ENCODE peak calls at places on chromosomes 11 and 22, in five cellular contexts. C, I, V, T and M are unnamed samples.

GRCh38 chr11:36688892-36689291 is 90.9 kb upstream of the RAG2 start:
- DNase-seq in C (no peak), I (no peak), V (no peak), T (no peak), M (no peak)

GRCh38 chr11:114255289-114255688 is 40.9 kb upstream of the NNMT start:
- DNase-seq in C (no peak), I (no peak), V (no peak), T (no peak), M (no peak)

GRCh38 chr11:14577835-14578529 is 57.8 kb upstream of the PSMA1 start:
- DNase-seq in C (no peak), I (no peak), V (no peak), T (peak; percentile 10), M (no peak)

GRCh38 chr11:43825217-43825816 is 55.3 kb upstream of the ALKBH3 start:
- DNase-seq in C (peak; percentile 79), I (peak; percentile 35), V (no peak), T (peak; percentile 41), M (no peak)

GRCh38 chr11:128504489-128504888 is 82.9 kb downstream of the ETS1 start:
- DNase-seq in C (no peak), I (no peak), V (no peak), T (peak; percentile 71), M (no peak)

GRCh38 chr22:42787357-42787736 is 66.7 kb upstream of the A4GALT start:
- DNase-seq in C (no peak), I (no peak), V (no peak), T (no peak), M (no peak)

GRCh38 chr11:9701799-9702198 is 37.9 kb downstream of the SWAP70 start:
- DNase-seq in C (no peak), I (no peak), V (no peak), T (no peak), M (no peak)

GRCh38 chr11:119489087-119489486 is 66.1 kb upstream of the THY1 start:
- DNase-seq in C (no peak), I (no peak), V (no peak), T (no peak), M (no peak)

GRCh38 chr11:134500621-134501020 is 88.6 kb upstream of the B3GAT1 start:
- DNase-seq in C (no peak), I (no peak), V (no peak), T (no peak), M (no peak)

GRCh38 chr11:110305169-110306018 is 9.0 kb upstream of the RDX start:
- DNase-seq in C (no peak), I (no peak), V (no peak), T (no peak), M (no peak)

GRCh38 chr11:112504056-112504455 is 243.4 kb upstream of the PLET1 start:
- DNase-seq in C (peak; percentile 88), I (peak; percentile 28), V (no peak), T (peak; percentile 13), M (no peak)

GRCh38 chr11:551596-551995 is 8.9 kb downstream of the LMNTD2 start:
- DNase-seq in C (no peak), I (no peak), V (no peak), T (no peak), M (no peak)

GRCh38 chr11:44950036-44950624 is 553 bp downstream of the TP53I11 start:
- DNase-seq in C (peak; percentile 38), I (no peak), V (no peak), T (no peak), M (peak; percentile 62)

GRCh38 chr11:60927061-60927592 is 2.9 kb downstream of the TMEM132A start:
- DNase-seq in C (no peak), I (no peak), V (no peak), T (no peak), M (no peak)

GRCh38 chr11:65576867-65577755 is 1.3 kb downstream of the EHBP1L1 start:
- DNase-seq in C (peak; percentile 84), I (peak; percentile 43), V (no peak), T (peak; percentile 78), M (no peak)

GRCh38 chr11:109343242-109343641 is 78.7 kb upstream of the C11orf87 start:
- DNase-seq in C (no peak), I (no peak), V (no peak), T (no peak), M (no peak)

GRCh38 chr11:612961-613300 is 2.8 kb downstream of the IRF7 start:
- DNase-seq in C (no peak), I (no peak), V (no peak), T (no peak), M (no peak)

GRCh38 chr11:122441702-122442092 is 213.8 kb upstream of the UBASH3B start:
- DNase-seq in C (no peak), I (no peak), V (no peak), T (no peak), M (no peak)

GRCh38 chr11:114783805-114784204 is 105.5 kb downstream of the NXPE2 start:
- DNase-seq in C (no peak), I (no peak), V (no peak), T (no peak), M (no peak)

GRCh38 chr11:112525270-112525669 is 264.6 kb upstream of the PLET1 start:
- DNase-seq in C (peak; percentile 29), I (no peak), V (no peak), T (peak; percentile 86), M (no peak)

GRCh38 chr11:116601734-116602636 is 170.8 kb downstream of the BUD13 start:
- DNase-seq in C (peak; percentile 34), I (peak; percentile 3), V (peak; percentile 24), T (peak; percentile 0), M (no peak)

GRCh38 chr11:120746836-120747609 is 235.5 kb downstream of the GRIK4 start:
- DNase-seq in C (no peak), I (no peak), V (no peak), T (no peak), M (no peak)

GRCh38 chr22:29032584-29032983 is 29.0 kb downstream of the C22orf31 start:
- DNase-seq in C (no peak), I (peak; percentile 27), V (no peak), T (peak; percentile 68), M (no peak)

GRCh38 chr11:980438-981365 is 55.0 kb downstream of the AP2A2 start:
- DNase-seq in C (peak; percentile 72), I (no peak), V (no peak), T (no peak), M (no peak)

GRCh38 chr11:46865340-46865739 is 19.3 kb upstream of the CKAP5 start:
- DNase-seq in C (peak; percentile 79), I (peak; percentile 93), V (no peak), T (peak; percentile 63), M (no peak)

GRCh38 chr11:109023029-109023428 is 358.2 kb downstream of the DDX10 start:
- DNase-seq in C (no peak), I (no peak), V (no peak), T (no peak), M (no peak)

GRCh38 chr22:23399367-23400285 is 180.5 kb downstream of the IGLL1 start:
- DNase-seq in C (peak; percentile 34), I (no peak), V (no peak), T (no peak), M (no peak)

GRCh38 chr11:13594045-13594444 is 74.4 kb upstream of the FAR1 start:
- DNase-seq in C (no peak), I (no peak), V (no peak), T (no peak), M (no peak)

GRCh38 chr11:35524780-35525179 is 636 bp downstream of the PAMR1 start:
- DNase-seq in C (no peak), I (peak; percentile 68), V (no peak), T (peak; percentile 61), M (no peak)

GRCh38 chr11:10878408-10879214 is 20.8 kb upstream of the ZBED5 start:
- DNase-seq in C (peak; percentile 59), I (peak; percentile 72), V (peak; percentile 48), T (peak; percentile 77), M (peak; percentile 17)

GRCh38 chr22:41380993-41381328 is 781 bp upstream of the TEF start:
- DNase-seq in C (peak; percentile 58), I (peak; percentile 94), V (no peak), T (peak; percentile 95), M (no peak)

GRCh38 chr11:121829159-121829643 is 286.8 kb downstream of the BLID start:
- DNase-seq in C (peak; percentile 1), I (peak; percentile 100), V (no peak), T (peak; percentile 96), M (no peak)

GRCh38 chr11:71131861-71132260 is 120.5 kb downstream of the SHANK2 start:
- DNase-seq in C (no peak), I (no peak), V (peak; percentile 44), T (no peak), M (peak; percentile 54)

GRCh38 chr11:72743321-72744221 is 8.6 kb downstream of the ARAP1 start:
- DNase-seq in C (no peak), I (no peak), V (no peak), T (no peak), M (no peak)

GRCh38 chr11:72745925-72746550 is 6.2 kb downstream of the ARAP1 start:
- DNase-seq in C (peak; percentile 58), I (no peak), V (no peak), T (no peak), M (no peak)

GRCh38 chr11:72746821-72747220 is 5.4 kb downstream of the ARAP1 start:
- DNase-seq in C (no peak), I (no peak), V (no peak), T (no peak), M (no peak)

GRCh38 chr11:72744474-72744873 is 7.7 kb downstream of the ARAP1 start:
- DNase-seq in C (no peak), I (no peak), V (no peak), T (no peak), M (no peak)

DNA sequence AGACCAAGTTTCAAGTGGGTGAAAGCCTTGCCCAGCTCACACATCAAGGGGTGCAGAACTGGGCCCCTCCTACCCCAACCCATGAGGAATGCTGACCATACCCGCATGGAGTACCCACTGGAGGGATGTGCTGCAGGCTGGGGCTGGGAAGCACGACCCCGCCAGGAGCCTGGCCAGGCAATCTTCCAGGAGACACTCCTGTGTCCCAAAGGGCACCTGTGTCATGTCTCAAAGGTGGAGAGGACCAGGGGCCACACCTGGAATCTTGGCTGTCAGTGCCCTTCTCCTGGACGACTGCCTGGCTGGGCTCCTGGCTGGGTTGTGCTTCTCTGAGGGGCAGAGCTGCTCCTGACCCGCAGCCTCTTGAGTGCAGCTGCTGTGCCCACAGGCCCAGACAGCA is 6.7 kb downstream of the ARAP1 start:
- DNase-seq in C (no peak), I (no peak), V (no peak), T (no peak), M (no peak)
- H3K79me1 ChIP-seq in C (peaks cover 13% of the 10 kb centered on the region), I (peaks cover 74% of the 10 kb centered on the region), V (peaks cover 3% of the 10 kb centered on the region), T (peaks cover 45% of the 10 kb centered on the region), M (peaks cover 6% of the 10 kb centered on the region)

DNA sequence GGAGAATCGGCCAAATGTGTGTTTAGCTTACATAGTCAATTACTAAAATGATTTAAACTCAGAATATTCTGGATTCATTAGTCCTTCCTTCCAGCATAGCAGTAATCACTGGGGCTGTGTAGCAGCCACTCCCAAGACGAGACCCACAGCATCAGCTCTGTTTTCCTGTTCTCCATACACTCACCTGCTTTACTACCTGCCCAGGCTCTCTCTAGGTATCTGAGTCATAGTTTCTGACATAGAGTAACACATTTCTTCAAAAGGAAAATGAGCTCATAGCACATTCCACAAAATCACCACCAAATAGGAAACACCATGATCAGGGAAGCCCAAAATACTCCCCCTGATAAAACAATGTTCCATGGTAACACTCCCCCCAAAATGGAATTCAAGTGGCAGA is 22.9 kb downstream of the MORC2 start:
- DNase-seq in C (peak; percentile 32), I (no peak), V (no peak), T (no peak), M (no peak)
- H3K4ac ChIP-seq in C (no peak overlapping the region), I (no peak overlapping the region), V (no peak overlapping the region), T (no peak overlapping the region), M (no peak overlapping the region)

GRCh38 chr22:19942071-19942885 is 660 bp upstream of the TXNRD2 start:
- DNase-seq in C (peak; percentile 16), I (peak; percentile 69), V (no peak), T (peak; percentile 68), M (no peak)
- H3K4me1 ChIP-seq in C (peaks cover 12% of the 10 kb centered on the region), I (peaks cover 24% of the 10 kb centered on the region), V (peaks cover 2% of the 10 kb centered on the region), T (peaks cover 26% of the 10 kb centered on the region), M (peaks cover 11% of the 10 kb centered on the region)

GRCh38 chr22:44996120-44996519 is 13.7 kb downstream of the PHF21B start:
- DNase-seq in C (no peak), I (no peak), V (no peak), T (no peak), M (no peak)
- H3K79me1 ChIP-seq in C (no peaks in the 10 kb centered on the region), I (no peaks in the 10 kb centered on the region), V (peaks cover 12% of the 10 kb centered on the region), T (no peaks in the 10 kb centered on the region), M (peaks cover 41% of the 10 kb centered on the region)